ENCODE peak calls at places on chromosomes 3 and 15, in nine cellular contexts. L is body of pancreas, K is heart right ventricle, B is foreskin fibroblast, Z is endodermal cell, J is omental fat pad, X is B cell, W is mesothelial cell of epicardium, V is GM12865. O is an unnamed sample.

GRCh38 chr3:108489776-108490175 is 20.6 kb downstream of the MYH15 start:
- DNase-seq in L (peak; percentile 26), K (no peak), B (peak; percentile 72), Z (peak; percentile 69), J (no peak), X (peak; percentile 40), W (no peak), V (peak; percentile 64), O (peak; percentile 56)

GRCh38 chr15:43932036-43932435 is 105.2 kb downstream of the WDR76 start:
- DNase-seq in L (no peak), K (no peak), B (no peak), Z (no peak), J (no peak), X (no peak), W (no peak), V (no peak), O (no peak)

GRCh38 chr3:43647331-43648166 is 25.7 kb upstream of the ANO10 start:
- DNase-seq in L (no peak), K (no peak), B (peak; percentile 28), Z (no peak), J (no peak), X (no peak), W (no peak), V (no peak), O (no peak)

GRCh38 chr3:143644370-143645089 is 203.7 kb downstream of the SLC9A9 start:
- DNase-seq in L (peak; percentile 59), K (no peak), B (peak; percentile 95), Z (peak; percentile 87), J (no peak), X (peak; percentile 27), W (no peak), V (peak; percentile 77), O (peak; percentile 38)

GRCh38 chr15:95350908-95351307 is 979.6 kb upstream of the NR2F2 start:
- DNase-seq in L (no peak), K (no peak), B (no peak), Z (no peak), J (no peak), X (no peak), W (no peak), V (peak; percentile 45), O (no peak)

GRCh38 chr3:140363801-140364200 is 314.1 kb upstream of the TRIM42 start:
- DNase-seq in L (peak; percentile 6), K (peak; percentile 17), B (peak; percentile 2), Z (no peak), J (no peak), X (no peak), W (no peak), V (peak; percentile 8), O (peak; percentile 26)

GRCh38 chr3:109328202-109328601 is 9.1 kb downstream of the DPPA4 start:
- DNase-seq in L (no peak), K (no peak), B (no peak), Z (no peak), J (no peak), X (no peak), W (no peak), V (no peak), O (no peak)

GRCh38 chr15:99059010-99059981 is 45.6 kb upstream of the SYNM start:
- DNase-seq in L (peak; percentile 57), K (peak; percentile 75), B (peak; percentile 90), Z (peak; percentile 95), J (peak; percentile 39), X (peak; percentile 86), W (peak; percentile 77), V (peak; percentile 69), O (peak; percentile 39)

GRCh38 chr15:49424954-49425353 is 1.9 kb downstream of the FGF7 start:
- DNase-seq in L (no peak), K (no peak), B (no peak), Z (no peak), J (no peak), X (no peak), W (no peak), V (no peak), O (no peak)

GRCh38 chr15:78453447-78453846 is 15.4 kb downstream of the IREB2 start:
- DNase-seq in L (peak; percentile 14), K (no peak), B (no peak), Z (no peak), J (no peak), X (no peak), W (no peak), V (no peak), O (no peak)

GRCh38 chr3:122857019-122857418 is 62.1 kb downstream of the SLC49A4 start:
- DNase-seq in L (no peak), K (no peak), B (peak; percentile 61), Z (no peak), J (no peak), X (no peak), W (no peak), V (no peak), O (no peak)

GRCh38 chr3:122859021-122859805 is 64.3 kb downstream of the SLC49A4 start:
- DNase-seq in L (no peak), K (no peak), B (no peak), Z (no peak), J (no peak), X (no peak), W (no peak), V (no peak), O (no peak)

DNA sequence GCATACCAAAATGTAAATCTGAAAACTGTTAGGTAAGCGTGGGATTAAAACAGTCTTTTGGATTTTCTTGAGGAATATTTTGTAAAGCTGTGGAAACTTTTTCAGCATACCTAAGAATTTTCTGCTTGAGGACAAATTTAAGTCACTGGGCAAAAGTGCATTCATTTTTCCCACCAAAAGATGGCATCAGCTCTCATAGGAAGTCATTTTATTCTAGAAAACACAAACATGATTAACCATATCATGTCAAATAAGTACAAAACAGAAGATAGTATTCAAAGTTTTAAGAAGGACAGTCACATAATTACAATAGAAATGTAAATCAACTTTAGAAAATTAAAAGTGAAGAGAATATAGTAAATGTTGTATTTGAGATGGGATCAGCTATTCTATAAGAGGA is 63.5 kb downstream of the SLC49A4 start:
- DNase-seq in L (no peak), K (no peak), B (peak; percentile 59), Z (no peak), J (no peak), X (no peak), W (no peak), V (peak; percentile 15), O (no peak)
- TF ChIP-seq CTCF in L (peak; percentile 40), K (peak; percentile 50), B (peak; percentile 27), Z (peak; percentile 44), J (no peak), X (no peak), W (no peak), V (peak; percentile 29), O (peak; percentile 38)

GRCh38 chr15:26972636-26973035 is 1.7 kb downstream of the GABRG3 start:
- DNase-seq in L (no peak), K (no peak), B (no peak), Z (peak; percentile 46), J (no peak), X (no peak), W (no peak), V (no peak), O (no peak)

GRCh38 chr15:26970712-26971210 is at the start of gene GABRG3:
- DNase-seq in L (no peak), K (no peak), B (no peak), Z (peak; percentile 87), J (no peak), X (no peak), W (no peak), V (no peak), O (no peak)

GRCh38 chr15:26967719-26968269 is 3.2 kb upstream of the GABRG3 start:
- DNase-seq in L (no peak), K (no peak), B (no peak), Z (peak; percentile 90), J (no peak), X (no peak), W (no peak), V (no peak), O (no peak)

GRCh38 chr15:26974120-26974780 is 3.3 kb downstream of the GABRG3 start:
- DNase-seq in L (no peak), K (no peak), B (peak; percentile 4), Z (peak; percentile 67), J (no peak), X (no peak), W (no peak), V (no peak), O (no peak)

GRCh38 chr15:26971303-26972018 is 480 bp downstream of the GABRG3 start:
- DNase-seq in L (no peak), K (no peak), B (no peak), Z (peak; percentile 75), J (no peak), X (no peak), W (no peak), V (no peak), O (no peak)
- TF ChIP-seq CTCF in L (no peak), K (no peak), B (no peak), Z (peak; percentile 49), J (no peak), X (no peak), W (no peak), V (no peak), O (no peak)

GRCh38 chr3:20185733-20186599 is at the start of gene SGO1:
- DNase-seq in L (peak; percentile 100), K (peak; percentile 99), B (peak; percentile 99), Z (peak; percentile 99), J (peak; percentile 99), X (peak; percentile 86), W (peak; percentile 97), V (peak; percentile 99), O (peak; percentile 100)

GRCh38 chr3:20186600-20187004 is 596 bp upstream of the SGO1 start:
- DNase-seq in L (no peak), K (no peak), B (no peak), Z (no peak), J (no peak), X (no peak), W (no peak), V (no peak), O (no peak)

GRCh38 chr3:20185364-20185732 is 658 bp downstream of the SGO1 start:
- DNase-seq in L (no peak), K (no peak), B (peak; percentile 38), Z (peak; percentile 45), J (no peak), X (no peak), W (no peak), V (peak; percentile 51), O (peak; percentile 54)

GRCh38 chr3:20194793-20195460 is 8.9 kb upstream of the SGO1 start:
- DNase-seq in L (no peak), K (no peak), B (peak; percentile 4), Z (no peak), J (no peak), X (no peak), W (no peak), V (no peak), O (no peak)

DNA sequence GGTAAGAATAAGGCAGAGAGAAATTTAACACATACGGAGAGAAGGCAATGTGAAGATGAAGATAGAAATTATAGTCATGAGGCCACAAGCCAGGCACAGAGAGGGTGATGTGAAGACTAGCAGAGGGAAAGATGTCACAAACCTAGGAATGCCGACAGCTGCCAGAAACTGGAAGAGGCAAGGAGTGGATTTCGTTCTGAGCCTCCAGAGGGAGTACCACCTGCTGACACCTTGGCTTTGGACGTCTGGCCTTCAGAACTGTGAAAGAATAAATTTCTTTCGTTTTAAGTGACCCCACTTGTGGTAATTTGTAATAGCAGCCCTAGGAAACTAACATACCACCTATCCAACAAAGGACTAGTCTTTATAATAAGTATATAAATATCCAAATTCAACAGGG is 5.0 kb upstream of the SGO1 start:
- DNase-seq in L (no peak), K (no peak), B (no peak), Z (peak; percentile 52), J (no peak), X (no peak), W (no peak), V (no peak), O (no peak)
- TF ChIP-seq CTCF in L (no peak), K (no peak), B (no peak), Z (peak; percentile 63), J (no peak), X (no peak), W (no peak), V (no peak), O (no peak)

GRCh38 chr3:18872466-18872865 is 275.8 kb upstream of the KCNH8 start:
- DNase-seq in L (no peak), K (no peak), B (no peak), Z (no peak), J (no peak), X (no peak), W (no peak), V (peak; percentile 4), O (no peak)
- TF ChIP-seq CTCF in L (no peak), K (no peak), B (no peak), Z (no peak), J (no peak), X (no peak), W (no peak), V (peak; percentile 21), O (no peak)

O was measured in activated CD8-positive, alpha-beta T cell treated with anti-CD3 and anti-CD28 coated beads for 36 hours.